ENCODE peak calls at places on chromosomes 4 and X, in eight cellular contexts. I is progenitor cell of endocrine pancreas, D is HCT116, E is mammary epithelial cell, S is omental fat pad, P is HL-60, B is lower lobe of right lung, R is kidney. C is an unnamed sample.

GRCh38 chr4:7291372-7292135 is 99.2 kb downstream of the SORCS2 start:
- DNase-seq in E (no peak), D (no peak), P (no peak), B (no peak), R (peak), I (no peak), S (no peak), C (no peak)

GRCh38 chrX:22467571-22467970 is 194.9 kb downstream of the CBLL2 start:
- DNase-seq in R (no peak), P (peak), E (no peak), D (no peak), I (no peak), B (no peak), S (no peak), C (no peak)

GRCh38 chr4:112152496-112152895 is 7.2 kb downstream of the FAM241A start:
- DNase-seq in D (no peak), E (no peak), I (no peak), R (no peak), B (no peak), P (no peak), S (no peak), C (no peak)

GRCh38 chrX:37912286-37912685 is 64.9 kb upstream of the DYNLT3 start:
- DNase-seq in P (no peak), D (no peak), B (no peak), I (no peak), S (no peak), R (no peak), E (peak), C (no peak)

GRCh38 chrX:120463241-120463640 is 5.9 kb downstream of the LAMP2 start:
- DNase-seq in D (no peak), R (no peak), I (no peak), E (peak), S (no peak), B (no peak), P (peak), C (no peak)

GRCh38 chrX:42536286-42536685 is 241.7 kb downstream of the PPP1R2C start:
- DNase-seq in D (no peak), B (no peak), I (no peak), R (no peak), S (no peak), P (no peak), E (no peak), C (no peak)

GRCh38 chrX:85114776-85115175 is 111.1 kb downstream of the APOOL start:
- DNase-seq in B (no peak), I (no peak), R (no peak), P (no peak), E (no peak), D (no peak), S (no peak), C (no peak)

GRCh38 chr4:107666134-107666533 is 53.9 kb downstream of the PAPSS1 start:
- DNase-seq in R (no peak), E (no peak), S (no peak), I (no peak), B (no peak), D (no peak), P (no peak), C (no peak)

GRCh38 chrX:38627683-38628082 is 66.3 kb downstream of the TSPAN7 start:
- DNase-seq in B (no peak), D (peak), S (no peak), P (peak), E (peak), R (no peak), I (no peak), C (no peak)

GRCh38 chrX:118459494-118459893 is 36.1 kb upstream of the DOCK11 start:
- DNase-seq in E (peak), R (no peak), B (no peak), D (no peak), I (no peak), S (no peak), P (peak), C (no peak)

GRCh38 chrX:100895365-100896075 is 21.4 kb upstream of the NOX1 start:
- DNase-seq in D (peak), I (no peak), P (no peak), E (peak), S (no peak), B (no peak), R (no peak), C (no peak)

GRCh38 chrX:115968436-115969252 is 201.9 kb upstream of the AGTR2 start:
- DNase-seq in E (peak), D (peak), I (peak), P (no peak), R (peak), S (no peak), B (peak), C (peak)

GRCh38 chr4:115424852-115425251 is 311.4 kb upstream of the NDST4 start:
- DNase-seq in S (no peak), E (peak), D (no peak), P (no peak), R (no peak), B (no peak), I (no peak), C (no peak)

GRCh38 chr4:100086766-100087431 is 103.4 kb downstream of the DDIT4L start:
- DNase-seq in E (no peak), B (no peak), I (no peak), P (no peak), R (no peak), D (no peak), S (no peak), C (no peak)

GRCh38 chr4:90137545-90137944 is 10.4 kb downstream of the CCSER1 start:
- DNase-seq in I (no peak), E (no peak), P (no peak), D (no peak), B (no peak), S (no peak), R (no peak), C (no peak)

GRCh38 chrX:130049821-130050220 is 60.5 kb downstream of the ELF4 start:
- DNase-seq in E (no peak), I (no peak), S (no peak), B (no peak), D (no peak), R (no peak), P (no peak), C (no peak)

GRCh38 chrX:54560411-54560810 is 30.4 kb downstream of the GNL3L start:
- DNase-seq in B (no peak), D (no peak), P (no peak), E (no peak), I (no peak), R (no peak), S (no peak), C (no peak)

GRCh38 chr4:120765271-120765985 is 157.1 kb downstream of the PRDM5 start:
- DNase-seq in I (no peak), D (no peak), E (no peak), B (no peak), S (no peak), P (no peak), R (no peak), C (no peak)

GRCh38 chrX:129427267-129427666 is 96.0 kb downstream of the SMARCA1 start:
- DNase-seq in B (no peak), S (no peak), I (no peak), R (peak), P (no peak), E (no peak), D (peak), C (no peak)

GRCh38 chrX:29419774-29420553 is 795.4 kb upstream of the MAGEB2 start:
- DNase-seq in S (no peak), R (no peak), I (no peak), D (peak), B (no peak), P (no peak), E (no peak), C (no peak)

GRCh38 chr4:6672131-6672530 is 21.5 kb upstream of the S100P start:
- DNase-seq in E (no peak), S (no peak), I (no peak), D (no peak), P (no peak), R (no peak), B (no peak), C (no peak)

GRCh38 chr4:166274136-166274761 is 401.2 kb downstream of the TLL1 start:
- DNase-seq in S (no peak), P (no peak), B (no peak), R (no peak), I (no peak), D (no peak), E (peak), C (no peak)

GRCh38 chr4:52173470-52174055 is 122.5 kb downstream of the SPATA18 start:
- DNase-seq in P (no peak), E (no peak), I (no peak), B (no peak), R (peak), D (no peak), S (no peak), C (no peak)

GRCh38 chr4:825063-825968 is 613 bp downstream of the CPLX1 start:
- DNase-seq in S (no peak), R (peak), D (no peak), P (no peak), B (peak), I (no peak), E (no peak), C (peak)

DNA sequence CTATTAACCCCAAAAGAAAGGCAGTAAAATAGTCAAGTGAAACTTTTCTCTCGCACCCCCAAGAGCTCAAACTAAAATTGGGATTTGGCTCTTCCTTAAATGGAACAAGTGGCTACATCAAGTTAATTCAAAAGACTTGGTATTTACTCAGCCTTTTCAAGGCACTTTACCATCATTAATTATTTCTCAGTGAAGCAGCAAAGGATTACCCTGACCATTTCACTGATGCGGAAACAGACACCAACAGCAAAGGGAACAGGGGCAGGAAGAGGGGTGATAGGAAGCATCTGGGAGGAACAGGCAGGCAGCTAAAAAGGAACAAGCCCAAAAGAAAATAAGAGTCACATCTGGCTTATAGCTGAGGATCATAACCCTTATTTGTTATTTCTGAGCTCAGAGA is 2.7 kb downstream of the SCML2 start:
- DNase-seq in E (no peak), I (no peak), D (no peak), B (no peak), R (no peak), P (peak), S (no peak), C (no peak)
- TF ChIP-seq CTCF in E (no peak), I (no peak), D (no peak), B (no peak), R (no peak), P (no peak), S (no peak), C (no peak)

DNA sequence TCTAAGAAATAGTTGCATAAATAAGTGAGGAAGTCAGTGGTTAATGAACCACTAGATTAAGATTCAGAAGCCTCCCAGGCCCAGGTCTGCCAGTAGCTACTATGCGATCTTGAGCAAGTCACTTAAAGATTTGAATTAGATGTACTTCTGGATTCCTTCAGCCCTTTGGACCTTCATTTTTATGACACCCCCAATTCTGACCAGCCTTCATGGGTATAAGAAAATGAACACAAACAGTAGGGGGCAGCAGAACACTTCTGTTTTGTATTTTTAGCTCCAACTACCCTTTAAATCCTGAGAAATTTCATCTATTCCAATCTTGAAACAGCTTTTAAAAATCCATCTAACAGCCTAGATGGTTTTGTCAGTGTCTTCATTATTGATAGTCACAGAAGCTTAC is 19.0 kb downstream of the TMEM47 start:
- DNase-seq in R (no peak), B (no peak), S (no peak), I (no peak), P (no peak), E (no peak), D (no peak), C (no peak)
- TF ChIP-seq CTCF in R (peak), B (peak), S (no peak), I (peak), P (peak), E (peak), D (peak), C (peak)

GRCh38 chr4:183444149-183444952 is at the start of gene CDKN2AIP:
- DNase-seq in E (peak), B (peak), R (peak), D (peak), I (peak), S (peak), P (peak), C (peak)
- TF ChIP-seq CTCF in E (no peak), B (peak), R (peak), D (no peak), I (peak), S (no peak), P (no peak), C (peak)

GRCh38 chr4:170988446-170988845 is 824.8 kb upstream of the GALNTL6 start:
- DNase-seq in P (no peak), I (no peak), B (no peak), R (no peak), D (no peak), E (peak), S (no peak), C (no peak)

GRCh38 chr4:170990989-170991589 is 822.1 kb upstream of the GALNTL6 start:
- DNase-seq in D (peak), B (no peak), I (peak), R (no peak), P (peak), S (no peak), E (peak), C (no peak)
- TF ChIP-seq CTCF in D (peak), B (peak), I (peak), R (peak), P (peak), S (no peak), E (peak), C (no peak)

DNA sequence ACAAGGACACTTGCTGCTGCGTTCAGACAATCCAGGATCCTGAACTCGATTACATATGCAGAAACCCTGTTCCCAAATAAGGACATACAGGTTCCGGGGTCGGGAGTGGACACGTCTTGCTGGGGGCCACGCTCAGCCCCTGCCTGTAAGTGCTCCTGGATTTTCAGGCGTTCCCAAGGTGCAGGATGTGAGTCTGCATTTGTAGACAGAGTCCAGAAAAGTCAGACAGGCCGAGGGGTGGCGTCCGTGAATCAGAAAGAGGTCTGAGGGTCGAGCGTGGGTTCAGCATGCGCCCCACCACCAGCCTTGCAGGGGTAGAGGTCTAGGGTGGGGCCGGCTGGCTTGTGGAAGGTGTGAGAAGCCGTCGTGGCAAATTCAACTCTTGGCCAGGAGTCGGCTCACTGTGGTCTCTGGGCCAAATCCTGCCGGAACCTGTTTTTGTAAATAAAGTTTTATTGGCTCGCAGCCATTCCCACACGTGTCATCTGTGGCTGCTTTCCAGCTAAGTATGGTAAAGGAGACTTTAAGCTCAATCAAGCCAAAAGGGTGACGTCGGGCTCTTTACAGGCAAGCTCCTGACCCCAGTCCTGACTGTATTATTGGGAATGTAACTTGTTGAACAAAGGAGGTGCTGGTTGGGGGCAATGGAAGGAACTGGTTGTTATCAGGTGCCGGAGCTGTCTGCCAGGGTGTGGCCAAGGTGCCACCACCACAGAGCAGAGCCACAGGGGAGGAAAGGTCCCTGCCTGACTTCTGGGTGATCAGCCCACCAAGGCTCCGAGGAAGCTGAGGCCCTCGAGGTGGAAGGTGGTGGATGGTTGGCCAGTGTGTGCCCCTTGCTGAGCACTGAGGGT is 7.4 kb downstream of the DOK7 start:
- DNase-seq in R (peak), D (no peak), P (no peak), E (no peak), S (no peak), B (peak), I (no peak), C (no peak)
- TF ChIP-seq CTCF in R (no peak), D (no peak), P (no peak), E (no peak), S (no peak), B (no peak), I (no peak), C (no peak)

GRCh38 chr4:37243061-37243460 is 1.5 kb upstream of the NWD2 start:
- DNase-seq in D (no peak), S (no peak), I (no peak), R (no peak), B (no peak), P (no peak), E (no peak), C (no peak)
- TF ChIP-seq CTCF in D (peak), S (no peak), I (no peak), R (no peak), B (no peak), P (no peak), E (no peak), C (no peak)